ENCODE peak calls at places on chromosomes 3 and 15, in four cellular contexts. A, E, L and W are unnamed samples. For H3K36me3 and H3K27me3, the result is how much of the 10 kb centered on the place peaks cover.

GRCh38 chr3:124928333-124929202 is 6.0 kb downstream of the MUC13 start:
- DNase-seq in A (peak), E (peak), L (peak), W (peak)

GRCh38 chr15:52247032-52247431 is 48.6 kb downstream of the MYO5C start:
- DNase-seq in L (no peak), E (no peak), A (no peak), W (no peak)

GRCh38 chr15:49855917-49856637 is 235.2 kb downstream of the DTWD1 start:
- DNase-seq in E (no peak), L (no peak), A (no peak), W (no peak)

GRCh38 chr3:7204848-7205156 is 343.9 kb downstream of the GRM7 start:
- DNase-seq in L (no peak), E (no peak), A (no peak), W (no peak)

GRCh38 chr3:112894258-112894657 is 47.6 kb upstream of the CD200R1L start:
- DNase-seq in A (no peak), L (peak), E (no peak), W (peak)

GRCh38 chr3:148079370-148079769 is 618.3 kb upstream of the AGTR1 start:
- DNase-seq in E (no peak), A (no peak), L (no peak), W (no peak)

GRCh38 chr3:172209333-172210321 is 170.2 kb downstream of the FNDC3B start:
- DNase-seq in L (peak), E (no peak), A (peak), W (no peak)

GRCh38 chr3:31285808-31286486 is 246.8 kb upstream of the STT3B start:
- DNase-seq in A (no peak), L (no peak), E (no peak), W (no peak)

GRCh38 chr15:74400915-74401757 is 32.6 kb downstream of the SEMA7A start:
- DNase-seq in E (no peak), A (no peak), L (no peak), W (no peak)

GRCh38 chr15:56602253-56602652 is 131.1 kb downstream of the ZNF280D start:
- DNase-seq in E (no peak), L (no peak), A (no peak), W (no peak)

GRCh38 chr3:13338996-13339395 is 81.1 kb downstream of the NUP210 start:
- DNase-seq in E (no peak), A (no peak), L (no peak), W (no peak)

GRCh38 chr3:143207338-143207961 is 87.9 kb downstream of the CHST2 start:
- DNase-seq in L (no peak), A (no peak), E (no peak), W (no peak)

DNA sequence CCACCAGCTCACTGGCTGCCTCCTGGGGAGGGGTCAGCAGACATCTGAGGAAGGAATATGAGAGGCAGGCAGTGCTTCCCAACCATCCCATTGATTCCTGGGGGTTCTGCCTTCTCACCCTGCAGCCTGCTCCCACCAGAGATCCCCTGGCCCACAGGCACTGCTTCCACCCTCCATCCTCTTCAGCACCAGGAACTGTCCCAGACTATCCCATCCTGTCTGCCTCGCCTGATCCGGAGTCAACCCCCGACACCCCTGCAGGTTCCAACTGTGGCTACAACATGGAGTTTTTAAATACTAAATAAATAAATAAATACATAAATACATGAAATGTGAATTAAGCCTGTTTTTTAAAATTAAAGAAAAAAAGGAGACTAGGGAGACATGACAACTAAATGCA is 43.6 kb downstream of the CACNA2D2 start:
- DNase-seq in A (no peak), E (no peak), L (no peak), W (peak)
- H3K36me3 ChIP-seq in A (under half), E (under half), L (under half), W (under half)

GRCh38 chr15:47720555-47720954 is 3.2 kb downstream of the SEMA6D start:
- DNase-seq in E (no peak), L (no peak), A (no peak), W (no peak)

GRCh38 chr15:47717036-47717611 is at the start of gene SEMA6D:
- DNase-seq in A (peak), L (peak), E (no peak), W (peak)

GRCh38 chr15:47715856-47716445 is 1.4 kb upstream of the SEMA6D start:
- DNase-seq in A (no peak), L (no peak), E (no peak), W (peak)

GRCh38 chr15:47719730-47720129 is 2.4 kb downstream of the SEMA6D start:
- DNase-seq in E (no peak), L (no peak), A (no peak), W (no peak)

GRCh38 chr15:47718474-47719440 is 1.5 kb downstream of the SEMA6D start:
- DNase-seq in L (no peak), E (no peak), A (peak), W (peak)
- H3K4me3 ChIP-seq in L (peak), E (no peak), A (peak), W (peak)

GRCh38 chr15:70576683-70577082 is 186.7 kb downstream of the UACA start:
- DNase-seq in E (no peak), A (no peak), L (no peak), W (no peak)
- H3K27me3 ChIP-seq in E (under half), A (under half), L (under half), W (under half)

GRCh38 chr3:29164825-29165224 is 116.0 kb upstream of the RBMS3 start:
- DNase-seq in L (no peak), A (no peak), E (no peak), W (no peak)
- H3K36me3 ChIP-seq in L (under half), A (under half), E (under half), W (under half)

DNA sequence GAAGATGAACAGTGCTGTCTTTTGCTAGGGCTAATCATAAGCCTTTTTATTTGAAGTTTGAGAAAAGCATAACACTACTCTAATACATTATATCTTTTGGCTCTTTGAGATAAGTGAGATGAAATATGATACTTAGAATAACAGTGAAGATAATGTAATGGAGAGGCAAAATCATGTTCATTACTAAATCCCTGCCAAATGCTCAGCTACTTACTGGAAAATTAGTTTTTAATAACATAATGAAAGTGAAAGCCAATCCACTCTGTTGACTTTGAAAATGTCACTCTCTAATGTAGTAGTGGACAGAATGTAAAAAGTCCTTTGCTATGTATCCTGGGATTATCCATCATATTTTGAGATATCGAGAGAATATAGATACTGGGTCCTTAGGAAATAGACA is 35.9 kb upstream of the MYH15 start:
- DNase-seq in A (no peak), E (no peak), L (no peak), W (no peak)
- H3K4me3 ChIP-seq in A (no peak), E (no peak), L (no peak), W (no peak)

GRCh38 chr3:156819842-156820686 is 6.1 kb upstream of the LEKR1 start:
- DNase-seq in L (no peak), E (no peak), A (no peak), W (no peak)
- H3K27me3 ChIP-seq in L (under half), E (under half), A (under half), W (under half)

GRCh38 chr15:67174446-67174845 is 80.0 kb downstream of the AAGAB start:
- DNase-seq in A (no peak), E (no peak), L (no peak), W (no peak)

GRCh38 chr15:67174864-67175573 is 79.4 kb downstream of the AAGAB start:
- DNase-seq in E (no peak), L (peak), A (no peak), W (no peak)

GRCh38 chr15:67173786-67174185 is 80.7 kb downstream of the AAGAB start:
- DNase-seq in A (no peak), L (no peak), E (no peak), W (no peak)

GRCh38 chr15:67176195-67176971 is 78.1 kb downstream of the AAGAB start:
- DNase-seq in L (peak), A (peak), E (no peak), W (peak)

GRCh38 chr15:67175643-67176071 is 78.8 kb downstream of the AAGAB start:
- DNase-seq in L (peak), E (no peak), A (peak), W (no peak)
- H3K36me3 ChIP-seq in L (under half), E (half or more), A (under half), W (under half)